ENCODE peak calls at places on chromosome 15, in ten cellular contexts. One of them, this sample, is unnamed.

GRCh38 chr15:40314723-40315276 is 7.1 kb upstream of the PLCB2 start:
- DNase-seq in body of pancreas: no peak
- DNase-seq in transverse colon: no peak
- DNase-seq in uterus: no peak
- DNase-seq in esophagus muscularis mucosa: no peak
- DNase-seq in endothelial cell of umbilical vein: peak; percentile 72
- DNase-seq in Peyer's patch: no peak
- DNase-seq in heart left ventricle: peak; percentile 11
- DNase-seq in HCT116: no peak
- DNase-seq in breast epithelium: no peak
- DNase-seq in this sample: no peak

GRCh38 chr15:37773111-37773860 is 161.2 kb upstream of the TMCO5A start:
- DNase-seq in transverse colon: no peak
- DNase-seq in HCT116: no peak
- DNase-seq in esophagus muscularis mucosa: no peak
- DNase-seq in breast epithelium: no peak
- DNase-seq in heart left ventricle: no peak
- DNase-seq in uterus: no peak
- DNase-seq in body of pancreas: no peak
- DNase-seq in Peyer's patch: no peak
- DNase-seq in endothelial cell of umbilical vein: no peak
- DNase-seq in this sample: no peak

GRCh38 chr15:87564666-87565065 is 691.9 kb downstream of the NTRK3 start:
- DNase-seq in heart left ventricle: no peak
- DNase-seq in HCT116: no peak
- DNase-seq in esophagus muscularis mucosa: no peak
- DNase-seq in endothelial cell of umbilical vein: no peak
- DNase-seq in uterus: no peak
- DNase-seq in body of pancreas: no peak
- DNase-seq in breast epithelium: no peak
- DNase-seq in transverse colon: no peak
- DNase-seq in Peyer's patch: no peak
- DNase-seq in this sample: no peak

GRCh38 chr15:29596266-29596665 is 226.0 kb downstream of the TJP1 start:
- DNase-seq in uterus: no peak
- DNase-seq in Peyer's patch: no peak
- DNase-seq in HCT116: peak; percentile 4
- DNase-seq in transverse colon: no peak
- DNase-seq in endothelial cell of umbilical vein: peak; percentile 26
- DNase-seq in body of pancreas: no peak
- DNase-seq in heart left ventricle: no peak
- DNase-seq in esophagus muscularis mucosa: peak; percentile 50
- DNase-seq in breast epithelium: no peak
- DNase-seq in this sample: no peak

GRCh38 chr15:27725733-27726132 is 373.4 kb downstream of the OCA2 start:
- DNase-seq in transverse colon: no peak
- DNase-seq in Peyer's patch: no peak
- DNase-seq in HCT116: no peak
- DNase-seq in breast epithelium: no peak
- DNase-seq in heart left ventricle: no peak
- DNase-seq in esophagus muscularis mucosa: no peak
- DNase-seq in body of pancreas: no peak
- DNase-seq in uterus: no peak
- DNase-seq in endothelial cell of umbilical vein: no peak
- DNase-seq in this sample: no peak

GRCh38 chr15:29135702-29136426 is 133.8 kb downstream of the NSMCE3 start:
- DNase-seq in heart left ventricle: no peak
- DNase-seq in body of pancreas: no peak
- DNase-seq in HCT116: no peak
- DNase-seq in transverse colon: no peak
- DNase-seq in esophagus muscularis mucosa: no peak
- DNase-seq in breast epithelium: no peak
- DNase-seq in Peyer's patch: peak; percentile 35
- DNase-seq in uterus: no peak
- DNase-seq in endothelial cell of umbilical vein: no peak
- DNase-seq in this sample: no peak

GRCh38 chr15:101115318-101115886 is 136.4 kb downstream of the CHSY1 start:
- DNase-seq in endothelial cell of umbilical vein: no peak
- DNase-seq in HCT116: no peak
- DNase-seq in body of pancreas: no peak
- DNase-seq in esophagus muscularis mucosa: no peak
- DNase-seq in heart left ventricle: no peak
- DNase-seq in breast epithelium: no peak
- DNase-seq in uterus: no peak
- DNase-seq in Peyer's patch: no peak
- DNase-seq in transverse colon: no peak
- DNase-seq in this sample: no peak

GRCh38 chr15:44087578-44088190 is 107.4 kb downstream of the FRMD5 start:
- DNase-seq in body of pancreas: no peak
- DNase-seq in HCT116: peak; percentile 33
- DNase-seq in breast epithelium: no peak
- DNase-seq in uterus: no peak
- DNase-seq in heart left ventricle: no peak
- DNase-seq in transverse colon: no peak
- DNase-seq in Peyer's patch: no peak
- DNase-seq in esophagus muscularis mucosa: no peak
- DNase-seq in endothelial cell of umbilical vein: peak; percentile 67
- DNase-seq in this sample: no peak

GRCh38 chr15:98085003-98085639 is 124.6 kb downstream of the ARRDC4 start:
- DNase-seq in breast epithelium: no peak
- DNase-seq in endothelial cell of umbilical vein: peak; percentile 73
- DNase-seq in uterus: peak; percentile 49
- DNase-seq in esophagus muscularis mucosa: no peak
- DNase-seq in Peyer's patch: no peak
- DNase-seq in heart left ventricle: no peak
- DNase-seq in HCT116: peak; percentile 56
- DNase-seq in transverse colon: peak; percentile 48
- DNase-seq in body of pancreas: peak; percentile 63
- DNase-seq in this sample: peak; percentile 47
- TF ChIP-seq CTCF in breast epithelium: peak; percentile 77
- TF ChIP-seq CTCF in endothelial cell of umbilical vein: peak; percentile 42
- TF ChIP-seq CTCF in uterus: peak; percentile 58
- TF ChIP-seq CTCF in esophagus muscularis mucosa: peak; percentile 74
- TF ChIP-seq CTCF in Peyer's patch: peak; percentile 30
- TF ChIP-seq CTCF in heart left ventricle: peak; percentile 64
- TF ChIP-seq CTCF in HCT116: peak; percentile 67
- TF ChIP-seq CTCF in transverse colon: peak; percentile 62
- TF ChIP-seq CTCF in body of pancreas: peak; percentile 71
- TF ChIP-seq CTCF in this sample: no peak

GRCh38 chr15:59268199-59268979 is 61.7 kb downstream of the LDHAL6B start:
- DNase-seq in body of pancreas: no peak
- DNase-seq in HCT116: no peak
- DNase-seq in uterus: no peak
- DNase-seq in heart left ventricle: no peak
- DNase-seq in esophagus muscularis mucosa: no peak
- DNase-seq in breast epithelium: no peak
- DNase-seq in Peyer's patch: no peak
- DNase-seq in endothelial cell of umbilical vein: peak; percentile 54
- DNase-seq in transverse colon: no peak
- DNase-seq in this sample: no peak
- H3K4me3 ChIP-seq in body of pancreas: no peak overlapping the region
- H3K4me3 ChIP-seq in HCT116: peak overlapping the region; percentile 29
- H3K4me3 ChIP-seq in uterus: no peak overlapping the region
- H3K4me3 ChIP-seq in heart left ventricle: no peak overlapping the region
- H3K4me3 ChIP-seq in esophagus muscularis mucosa: no peak overlapping the region
- H3K4me3 ChIP-seq in breast epithelium: no peak overlapping the region
- H3K4me3 ChIP-seq in Peyer's patch: no peak overlapping the region
- H3K4me3 ChIP-seq in endothelial cell of umbilical vein: no peak overlapping the region
- H3K4me3 ChIP-seq in transverse colon: no peak overlapping the region
- H3K4me3 ChIP-seq in this sample: no peak overlapping the region

GRCh38 chr15:45377630-45378148 is 655 bp downstream of the GATM start:
- DNase-seq in esophagus muscularis mucosa: no peak
- DNase-seq in endothelial cell of umbilical vein: peak; percentile 4
- DNase-seq in heart left ventricle: peak; percentile 71
- DNase-seq in uterus: peak; percentile 27
- DNase-seq in transverse colon: peak; percentile 46
- DNase-seq in breast epithelium: no peak
- DNase-seq in Peyer's patch: peak; percentile 55
- DNase-seq in HCT116: no peak
- DNase-seq in body of pancreas: peak; percentile 74
- DNase-seq in this sample: peak; percentile 51

GRCh38 chr15:45376300-45376928 is 1.9 kb downstream of the GATM start:
- DNase-seq in transverse colon: no peak
- DNase-seq in endothelial cell of umbilical vein: no peak
- DNase-seq in uterus: no peak
- DNase-seq in HCT116: no peak
- DNase-seq in Peyer's patch: no peak
- DNase-seq in body of pancreas: no peak
- DNase-seq in breast epithelium: no peak
- DNase-seq in heart left ventricle: no peak
- DNase-seq in esophagus muscularis mucosa: no peak
- DNase-seq in this sample: no peak

GRCh38 chr15:45376967-45377629 is 1.2 kb downstream of the GATM start:
- DNase-seq in uterus: no peak
- DNase-seq in body of pancreas: no peak
- DNase-seq in heart left ventricle: no peak
- DNase-seq in esophagus muscularis mucosa: no peak
- DNase-seq in breast epithelium: no peak
- DNase-seq in HCT116: no peak
- DNase-seq in Peyer's patch: no peak
- DNase-seq in endothelial cell of umbilical vein: no peak
- DNase-seq in transverse colon: no peak
- DNase-seq in this sample: no peak

GRCh38 chr15:45378913-45379262 is 544 bp upstream of the GATM start:
- DNase-seq in body of pancreas: peak; percentile 89
- DNase-seq in endothelial cell of umbilical vein: no peak
- DNase-seq in Peyer's patch: no peak
- DNase-seq in HCT116: no peak
- DNase-seq in uterus: no peak
- DNase-seq in breast epithelium: no peak
- DNase-seq in heart left ventricle: no peak
- DNase-seq in esophagus muscularis mucosa: no peak
- DNase-seq in transverse colon: no peak
- DNase-seq in this sample: no peak

DNA sequence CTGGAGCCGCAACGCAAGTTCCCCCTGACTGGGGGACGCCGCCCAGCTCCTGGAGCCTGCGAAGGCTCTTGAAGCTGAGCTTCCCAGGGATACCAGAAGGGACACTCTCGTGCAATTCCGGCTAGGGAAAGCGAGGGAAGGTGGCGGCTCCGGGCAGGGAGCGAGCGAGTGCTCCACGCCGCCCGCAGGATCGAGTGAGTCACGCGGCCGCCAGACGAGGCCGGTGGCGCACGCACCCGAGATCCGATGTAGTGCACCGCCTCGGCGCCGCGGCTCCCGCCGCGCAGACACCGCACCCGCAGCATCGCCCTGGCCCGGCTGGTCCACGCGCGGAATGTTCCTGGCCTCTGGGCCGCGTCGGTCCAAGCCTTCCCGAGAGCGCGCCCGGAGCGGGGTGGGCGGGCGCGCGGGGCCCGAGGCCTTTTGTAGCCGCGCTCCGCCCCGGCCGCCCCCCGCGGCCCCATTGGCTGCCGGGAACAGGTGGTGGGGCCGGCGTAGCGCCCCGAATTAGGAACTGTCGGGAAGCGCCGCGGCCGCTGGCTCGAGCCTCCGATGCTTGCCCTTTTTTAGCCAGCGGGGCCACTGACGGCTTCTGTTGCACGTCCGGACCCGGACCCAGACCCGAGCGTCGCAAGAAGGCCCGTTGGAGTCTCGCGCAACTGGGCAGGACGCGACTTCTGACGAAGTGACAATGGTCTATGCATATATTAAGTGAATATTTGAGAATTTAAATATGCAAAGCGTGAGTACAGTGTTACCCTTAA is at the start of gene GATM:
- DNase-seq in esophagus muscularis mucosa: peak; percentile 93
- DNase-seq in heart left ventricle: peak; percentile 90
- DNase-seq in transverse colon: peak; percentile 79
- DNase-seq in body of pancreas: peak; percentile 80
- DNase-seq in Peyer's patch: peak; percentile 82
- DNase-seq in endothelial cell of umbilical vein: peak; percentile 82
- DNase-seq in uterus: peak; percentile 71
- DNase-seq in HCT116: no peak
- DNase-seq in breast epithelium: peak; percentile 61
- DNase-seq in this sample: peak; percentile 80
- TF ChIP-seq POLR2A in esophagus muscularis mucosa: no peak
- TF ChIP-seq POLR2A in heart left ventricle: no peak
- TF ChIP-seq POLR2A in transverse colon: peak; percentile 43
- TF ChIP-seq POLR2A in body of pancreas: peak; percentile 75
- TF ChIP-seq POLR2A in Peyer's patch: no peak
- TF ChIP-seq POLR2A in endothelial cell of umbilical vein: no peak
- TF ChIP-seq POLR2A in uterus: peak; percentile 9
- TF ChIP-seq POLR2A in HCT116: no peak
- TF ChIP-seq POLR2A in breast epithelium: no peak
- TF ChIP-seq POLR2A in this sample: no peak

GRCh38 chr15:69161878-69162213 is 1.4 kb downstream of the GLCE start:
- DNase-seq in endothelial cell of umbilical vein: peak; percentile 63
- DNase-seq in breast epithelium: no peak
- DNase-seq in body of pancreas: no peak
- DNase-seq in heart left ventricle: no peak
- DNase-seq in transverse colon: no peak
- DNase-seq in HCT116: no peak
- DNase-seq in esophagus muscularis mucosa: no peak
- DNase-seq in Peyer's patch: no peak
- DNase-seq in uterus: no peak
- DNase-seq in this sample: no peak

GRCh38 chr15:69160141-69160975 is at the start of gene GLCE:
- DNase-seq in Peyer's patch: peak; percentile 98
- DNase-seq in heart left ventricle: peak; percentile 97
- DNase-seq in body of pancreas: peak; percentile 98
- DNase-seq in endothelial cell of umbilical vein: peak; percentile 98
- DNase-seq in transverse colon: peak; percentile 97
- DNase-seq in uterus: peak; percentile 93
- DNase-seq in esophagus muscularis mucosa: peak; percentile 96
- DNase-seq in breast epithelium: peak; percentile 96
- DNase-seq in HCT116: peak; percentile 96
- DNase-seq in this sample: peak; percentile 97

GRCh38 chr15:69163124-69163669 is 2.8 kb downstream of the GLCE start:
- DNase-seq in Peyer's patch: no peak
- DNase-seq in body of pancreas: no peak
- DNase-seq in heart left ventricle: no peak
- DNase-seq in endothelial cell of umbilical vein: no peak
- DNase-seq in esophagus muscularis mucosa: no peak
- DNase-seq in uterus: no peak
- DNase-seq in transverse colon: no peak
- DNase-seq in breast epithelium: no peak
- DNase-seq in HCT116: no peak
- DNase-seq in this sample: no peak

GRCh38 chr15:69159805-69160140 is 662 bp upstream of the GLCE start:
- DNase-seq in HCT116: no peak
- DNase-seq in uterus: no peak
- DNase-seq in Peyer's patch: no peak
- DNase-seq in endothelial cell of umbilical vein: no peak
- DNase-seq in body of pancreas: no peak
- DNase-seq in transverse colon: no peak
- DNase-seq in breast epithelium: no peak
- DNase-seq in esophagus muscularis mucosa: no peak
- DNase-seq in heart left ventricle: no peak
- DNase-seq in this sample: no peak

DNA sequence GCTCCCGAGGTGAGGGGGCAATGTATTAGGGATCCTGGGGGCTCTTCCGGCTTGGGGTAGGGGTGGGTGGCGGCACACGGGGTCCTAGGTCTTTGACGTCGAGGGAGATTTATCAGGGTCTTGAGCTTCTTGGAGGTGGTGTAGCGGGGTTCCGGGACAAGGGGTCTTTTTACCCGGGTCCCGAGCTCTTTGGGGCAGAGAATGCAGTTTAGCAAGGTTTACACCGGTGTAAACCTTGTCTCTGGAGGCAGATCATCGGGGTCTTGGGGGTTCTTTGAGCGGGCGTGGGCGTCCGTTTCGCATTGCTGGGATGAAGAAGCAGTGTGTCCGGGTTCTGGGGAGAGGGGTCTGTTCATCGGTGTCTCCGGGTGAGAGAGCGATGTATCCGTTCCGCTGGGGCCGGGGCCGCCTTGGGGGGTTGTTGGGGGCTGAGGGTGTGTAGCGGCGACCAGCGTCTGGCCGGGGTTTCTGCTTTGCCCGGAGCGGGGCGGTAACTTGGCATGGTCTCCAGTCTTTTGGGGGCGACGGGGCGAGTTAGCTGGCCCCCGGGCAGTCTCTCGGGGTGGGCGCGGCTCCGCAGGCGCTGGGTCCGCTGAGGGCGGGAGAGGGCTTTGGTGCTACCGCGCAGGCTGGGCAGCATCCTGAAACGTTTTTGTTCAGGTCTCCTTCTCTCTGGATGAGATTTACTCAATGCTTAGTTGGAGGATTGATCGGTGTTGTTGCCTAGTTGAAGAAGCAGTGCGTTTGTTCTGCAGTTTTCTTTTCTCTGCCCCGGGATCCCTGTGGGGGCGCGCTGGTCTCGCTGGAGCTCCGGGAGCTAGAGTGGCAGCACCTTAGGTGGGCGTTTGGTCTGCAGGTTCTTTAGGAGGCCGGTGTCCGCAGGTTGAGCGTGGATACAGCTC is 792 bp downstream of the GLCE start:
- DNase-seq in heart left ventricle: peak; percentile 66
- DNase-seq in breast epithelium: no peak
- DNase-seq in endothelial cell of umbilical vein: no peak
- DNase-seq in esophagus muscularis mucosa: no peak
- DNase-seq in HCT116: peak; percentile 16
- DNase-seq in transverse colon: peak; percentile 51
- DNase-seq in body of pancreas: peak; percentile 39
- DNase-seq in uterus: peak; percentile 26
- DNase-seq in Peyer's patch: peak; percentile 66
- DNase-seq in this sample: peak; percentile 29
- TF ChIP-seq CTCF in heart left ventricle: peak; percentile 18
- TF ChIP-seq CTCF in breast epithelium: no peak
- TF ChIP-seq CTCF in endothelial cell of umbilical vein: peak; percentile 33
- TF ChIP-seq CTCF in esophagus muscularis mucosa: peak; percentile 23
- TF ChIP-seq CTCF in HCT116: peak; percentile 38
- TF ChIP-seq CTCF in transverse colon: no peak
- TF ChIP-seq CTCF in body of pancreas: no peak
- TF ChIP-seq CTCF in uterus: peak; percentile 16
- TF ChIP-seq CTCF in Peyer's patch: no peak
- TF ChIP-seq CTCF in this sample: no peak

This sample was measured in stomach.